ENCODE peak calls at places on chromosome 14, in eight cellular contexts. V is tibial nerve, K is suprapubic skin, X is dorsolateral prefrontal cortex, P is neural progenitor cell, H is hepatocyte, I is heart left ventricle, U is left ventricle myocardium inferior. M is an unnamed sample.

GRCh38 chr14:51000566-51000965 is 56.3 kb upstream of the PYGL start:
- DNase-seq in V (no peak), K (no peak), X (no peak), P (no peak), H (no peak), I (no peak), U (no peak), M (no peak)

GRCh38 chr14:105891221-105891602 is 364.8 kb downstream of the TMEM121 start:
- DNase-seq in V (no peak), K (peak), X (no peak), P (no peak), H (no peak), I (no peak), U (no peak), M (no peak)

GRCh38 chr14:89855961-89856360 is 98.6 kb downstream of the EFCAB11 start:
- DNase-seq in V (no peak), K (no peak), X (no peak), P (no peak), H (no peak), I (no peak), U (no peak), M (peak)

GRCh38 chr14:57205953-57206352 is 62.8 kb downstream of the EXOC5 start:
- DNase-seq in V (no peak), K (no peak), X (no peak), P (no peak), H (no peak), I (no peak), U (no peak), M (no peak)

GRCh38 chr14:94213741-94214140 is 39.6 kb downstream of the PPP4R4 start:
- DNase-seq in V (no peak), K (no peak), X (no peak), P (no peak), H (no peak), I (no peak), U (no peak), M (no peak)

GRCh38 chr14:44820230-44820964 is 141.3 kb downstream of the KLHL28 start:
- DNase-seq in V (no peak), K (no peak), X (no peak), P (peak), H (no peak), I (no peak), U (no peak), M (no peak)

GRCh38 chr14:36256131-36256801 is 64.2 kb downstream of the MBIP start:
- DNase-seq in V (peak), K (no peak), X (no peak), P (no peak), H (peak), I (no peak), U (no peak), M (no peak)

GRCh38 chr14:105479438-105480164 is 5.0 kb downstream of the CRIP2 start:
- DNase-seq in V (no peak), K (peak), X (no peak), P (no peak), H (no peak), I (no peak), U (no peak), M (no peak)

GRCh38 chr14:77924392-77924948 is 124.6 kb downstream of the ADCK1 start:
- DNase-seq in V (no peak), K (no peak), X (no peak), P (no peak), H (no peak), I (no peak), U (no peak), M (no peak)

GRCh38 chr14:62739647-62740046 is 305.6 kb downstream of the KCNH5 start:
- DNase-seq in V (no peak), K (no peak), X (no peak), P (no peak), H (no peak), I (no peak), U (no peak), M (no peak)

GRCh38 chr14:102279688-102280348 is 25.1 kb downstream of the MOK start:
- DNase-seq in V (no peak), K (no peak), X (no peak), P (peak), H (peak), I (no peak), U (no peak), M (peak)

GRCh38 chr14:24845851-24846250 is 204.1 kb downstream of the STXBP6 start:
- DNase-seq in V (no peak), K (no peak), X (no peak), P (no peak), H (no peak), I (no peak), U (no peak), M (no peak)

DNA sequence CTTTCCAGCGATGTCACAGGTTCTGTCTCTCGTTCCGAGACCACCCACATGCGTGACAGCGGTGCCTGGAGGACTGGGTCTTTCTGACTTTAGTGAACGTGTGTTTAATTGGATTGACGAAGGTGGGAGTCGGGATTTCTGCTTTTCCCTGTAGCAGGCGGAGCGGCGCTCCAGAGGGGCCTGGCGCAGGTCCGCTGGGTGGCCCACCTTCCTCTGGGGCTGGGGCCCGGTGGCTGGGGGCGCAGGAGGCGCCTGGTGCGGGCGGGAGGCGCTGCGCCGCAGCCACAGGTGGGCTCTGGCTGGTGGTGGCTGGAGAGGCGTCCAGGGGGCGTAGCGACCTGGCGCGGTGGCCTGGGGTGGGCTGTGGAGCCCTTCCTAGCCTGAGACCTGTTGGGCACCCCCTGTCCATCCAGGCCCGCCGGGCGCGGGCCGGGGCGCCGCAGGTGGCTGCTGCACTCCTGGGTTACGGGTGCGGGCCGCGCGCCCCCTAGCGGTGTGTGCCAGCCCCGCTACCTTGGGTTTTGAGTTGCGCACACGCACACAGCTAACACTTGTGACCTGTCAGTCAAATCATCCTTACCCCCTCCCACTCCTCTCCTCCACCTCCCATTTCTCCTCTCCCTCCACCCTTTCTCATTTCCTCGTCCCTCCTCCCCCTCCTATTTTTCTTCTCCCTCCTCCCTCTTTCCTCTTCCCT is 2.0 kb downstream of the MEG3 start:
- DNase-seq in V (no peak), K (no peak), X (peak), P (no peak), H (no peak), I (no peak), U (no peak), M (peak)
- TF ChIP-seq CTCF in V (peak), K (peak), X (peak), P (no peak), H (no peak), I (peak), U (peak), M (peak)

GRCh38 chr14:88559852-88560251 is 3.0 kb upstream of the ZC3H14 start:
- DNase-seq in V (no peak), K (no peak), X (no peak), P (peak), H (peak), I (no peak), U (no peak), M (no peak)
- TF ChIP-seq CTCF in V (peak), K (peak), X (peak), P (peak), H (peak), I (peak), U (peak), M (peak)

DNA sequence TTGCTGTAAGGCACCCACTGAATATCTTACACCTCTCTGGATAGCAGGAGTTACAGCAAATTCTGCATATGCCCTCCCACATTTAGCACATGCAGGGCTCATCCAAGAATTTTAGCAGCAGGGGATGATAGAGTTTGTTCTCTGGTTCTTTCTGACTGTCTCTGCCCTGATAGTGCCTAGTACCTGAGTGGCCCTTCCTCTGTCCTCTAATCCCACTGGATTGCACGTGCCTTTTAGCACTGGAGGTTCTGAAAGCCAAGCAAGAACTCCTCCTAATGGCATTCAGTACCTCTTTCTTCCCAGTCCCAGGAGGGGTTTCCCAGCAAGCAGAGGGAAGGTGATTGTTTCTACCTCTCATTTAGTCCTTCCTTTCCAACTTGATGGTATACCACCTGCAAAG is 406.4 kb downstream of the ZFP36L1 start:
- DNase-seq in V (no peak), K (no peak), X (no peak), P (no peak), H (no peak), I (no peak), U (no peak), M (no peak)
- TF ChIP-seq CTCF in V (no peak), K (no peak), X (no peak), P (no peak), H (no peak), I (no peak), U (no peak), M (no peak)

GRCh38 chr14:76267322-76268012 is 108.5 kb upstream of the ESRRB start:
- DNase-seq in V (peak), K (no peak), X (no peak), P (peak), H (peak), I (peak), U (peak), M (peak)
- TF ChIP-seq CTCF in V (no peak), K (no peak), X (no peak), P (peak), H (peak), I (no peak), U (no peak), M (peak)

GRCh38 chr14:22598896-22599244 is 770 bp downstream of the ABHD4 start:
- DNase-seq in V (peak), K (no peak), X (no peak), P (peak), H (peak), I (no peak), U (no peak), M (peak)
- TF ChIP-seq CTCF in V (peak), K (no peak), X (no peak), P (peak), H (peak), I (no peak), U (peak), M (peak)

GRCh38 chr14:86654558-86655184 is 1124.7 kb downstream of the FLRT2 start:
- DNase-seq in V (peak), K (no peak), X (no peak), P (peak), H (peak), I (no peak), U (peak), M (no peak)
- TF ChIP-seq CTCF in V (no peak), K (peak), X (peak), P (peak), H (peak), I (no peak), U (peak), M (no peak)

GRCh38 chr14:23360496-23360895 is 4.5 kb downstream of the EFS start:
- DNase-seq in V (no peak), K (no peak), X (no peak), P (peak), H (no peak), I (no peak), U (no peak), M (no peak)

GRCh38 chr14:23364164-23364571 is 804 bp downstream of the EFS start:
- DNase-seq in V (peak), K (peak), X (peak), P (no peak), H (peak), I (no peak), U (no peak), M (no peak)

GRCh38 chr14:23361763-23362162 is 3.2 kb downstream of the EFS start:
- DNase-seq in V (no peak), K (no peak), X (no peak), P (no peak), H (no peak), I (no peak), U (no peak), M (no peak)

GRCh38 chr14:23361320-23361719 is 3.7 kb downstream of the EFS start:
- DNase-seq in V (no peak), K (no peak), X (no peak), P (no peak), H (no peak), I (no peak), U (no peak), M (no peak)

DNA sequence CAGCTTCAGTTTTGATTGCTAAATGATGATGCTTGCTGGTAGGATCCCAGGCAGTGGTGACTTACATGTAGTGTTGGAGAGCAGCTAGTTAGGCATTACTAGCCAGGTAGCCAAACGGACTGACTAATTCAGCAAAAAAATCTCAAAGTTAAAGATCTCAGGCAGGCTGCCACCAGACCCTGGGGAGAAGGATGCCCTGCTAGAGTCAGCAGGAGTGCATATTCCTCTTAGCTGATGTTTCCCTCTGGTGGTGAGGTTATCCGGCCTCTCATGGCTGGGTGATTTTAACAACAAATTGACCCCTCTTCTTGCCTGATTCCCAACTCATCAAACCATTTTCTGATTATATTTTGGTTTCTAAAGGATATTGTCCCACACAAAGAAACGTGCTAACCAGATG is 2.8 kb downstream of the EFS start:
- DNase-seq in V (no peak), K (no peak), X (no peak), P (no peak), H (no peak), I (no peak), U (no peak), M (no peak)
- TF ChIP-seq CTCF in V (peak), K (no peak), X (no peak), P (peak), H (peak), I (no peak), U (peak), M (peak)

DNA sequence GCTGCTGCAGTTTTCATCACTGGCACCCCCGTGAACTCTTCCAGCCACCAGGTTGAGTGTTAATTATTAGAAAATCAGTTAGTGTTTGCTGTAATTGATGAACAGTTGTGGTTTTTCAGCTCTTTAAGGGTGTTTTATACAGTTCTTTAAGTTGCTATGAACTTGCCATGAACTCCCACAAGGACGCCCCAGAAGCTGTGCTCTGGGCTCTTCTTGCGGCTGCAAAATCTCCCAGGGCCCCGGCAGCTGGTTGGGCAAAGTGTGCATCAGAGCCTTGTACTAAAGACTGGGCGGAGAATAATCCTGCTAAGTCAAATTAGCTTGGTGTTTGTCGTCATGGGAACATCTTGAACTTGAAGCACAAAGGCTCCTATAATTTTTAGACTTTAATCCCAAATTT is 82.2 kb downstream of the EML1 start:
- DNase-seq in V (no peak), K (no peak), X (no peak), P (no peak), H (no peak), I (no peak), U (no peak), M (no peak)
- TF ChIP-seq CTCF in V (no peak), K (no peak), X (no peak), P (no peak), H (no peak), I (no peak), U (no peak), M (no peak)

DNA sequence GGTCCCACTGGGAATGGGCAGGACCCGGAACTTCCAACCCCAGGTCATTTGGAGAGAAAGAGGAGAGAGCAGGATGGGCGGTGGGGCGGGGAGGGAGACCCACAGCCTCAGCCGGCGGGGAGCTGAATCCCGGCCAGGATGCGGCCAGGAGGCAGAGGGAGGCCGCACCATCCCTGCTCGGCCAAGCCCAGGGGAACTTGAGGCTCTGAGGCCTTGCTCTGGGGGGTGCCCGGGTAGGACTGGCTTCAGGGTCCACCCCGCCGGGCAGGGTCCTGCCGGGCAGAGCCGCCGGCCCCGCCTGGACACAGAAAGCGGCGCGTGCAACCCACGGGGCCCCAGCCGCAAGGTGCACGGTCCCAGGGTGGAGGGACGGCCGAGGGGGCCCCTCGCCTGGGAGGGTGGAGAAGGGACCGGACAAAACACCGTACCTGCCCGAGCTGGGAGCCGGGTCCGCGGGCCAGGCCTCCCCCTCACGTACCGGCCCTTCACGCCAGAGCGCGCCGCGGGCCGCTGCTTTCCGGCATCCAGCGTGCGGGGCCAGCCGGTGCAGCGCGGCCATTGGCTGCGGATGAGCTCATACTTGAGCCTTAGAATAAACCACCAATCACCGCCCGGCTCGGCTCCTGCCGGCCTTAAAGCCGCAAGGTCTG is at the start of gene RPS6KL1:
- DNase-seq in V (peak), K (peak), X (peak), P (peak), H (peak), I (peak), U (peak), M (no peak)
- TF ChIP-seq CTCF in V (no peak), K (no peak), X (peak), P (no peak), H (no peak), I (no peak), U (no peak), M (no peak)